ENCODE peak calls at places on chromosome 16, in four cellular contexts. One of them, this sample, is unnamed.

GRCh38 chr16:10098991-10099390 is 83.2 kb downstream of the GRIN2A start:
- DNase-seq in neural progenitor cell: no peak
- DNase-seq in left lung: no peak
- DNase-seq in IMR-90: no peak
- DNase-seq in this sample: no peak

GRCh38 chr16:84055366-84055765 is 12.8 kb upstream of the SLC38A8 start:
- DNase-seq in neural progenitor cell: no peak
- DNase-seq in left lung: peak; percentile 24
- DNase-seq in IMR-90: no peak
- DNase-seq in this sample: no peak

GRCh38 chr16:53991181-53992056 is 287.5 kb downstream of the FTO start:
- DNase-seq in neural progenitor cell: peak; percentile 11
- DNase-seq in left lung: no peak
- DNase-seq in IMR-90: peak; percentile 75
- DNase-seq in this sample: no peak

GRCh38 chr16:85178006-85178591 is 65.8 kb upstream of the CIBAR2 start:
- DNase-seq in neural progenitor cell: no peak
- DNase-seq in left lung: peak; percentile 68
- DNase-seq in IMR-90: no peak
- DNase-seq in this sample: no peak

GRCh38 chr16:9151597-9151996 is 60.2 kb downstream of the HAPSTR1 start:
- DNase-seq in neural progenitor cell: no peak
- DNase-seq in left lung: no peak
- DNase-seq in IMR-90: peak; percentile 84
- DNase-seq in this sample: no peak

GRCh38 chr16:80085606-80086005 is 455.2 kb upstream of the DYNLRB2 start:
- DNase-seq in neural progenitor cell: no peak
- DNase-seq in left lung: no peak
- DNase-seq in IMR-90: no peak
- DNase-seq in this sample: no peak

GRCh38 chr16:50505714-50506542 is 42.3 kb upstream of the NKD1 start:
- DNase-seq in neural progenitor cell: peak; percentile 67
- DNase-seq in left lung: no peak
- DNase-seq in IMR-90: no peak
- DNase-seq in this sample: no peak

GRCh38 chr16:20610192-20610891 is 34.2 kb upstream of the ACSM2B start:
- DNase-seq in neural progenitor cell: no peak
- DNase-seq in left lung: peak; percentile 71
- DNase-seq in IMR-90: no peak
- DNase-seq in this sample: no peak

GRCh38 chr16:89678258-89678657 is 8.2 kb upstream of the CDK10 start:
- DNase-seq in neural progenitor cell: peak; percentile 32
- DNase-seq in left lung: no peak
- DNase-seq in IMR-90: no peak
- DNase-seq in this sample: no peak

GRCh38 chr16:8955828-8956227 is 7.9 kb downstream of the USP7 start:
- DNase-seq in neural progenitor cell: no peak
- DNase-seq in left lung: no peak
- DNase-seq in IMR-90: no peak
- DNase-seq in this sample: no peak

GRCh38 chr16:86100205-86101134 is 201.5 kb downstream of the IRF8 start:
- DNase-seq in neural progenitor cell: no peak
- DNase-seq in left lung: no peak
- DNase-seq in IMR-90: peak; percentile 78
- DNase-seq in this sample: no peak

GRCh38 chr16:85291302-85292148 is 179.3 kb upstream of the CIBAR2 start:
- DNase-seq in neural progenitor cell: peak; percentile 68
- DNase-seq in left lung: peak; percentile 85
- DNase-seq in IMR-90: no peak
- DNase-seq in this sample: no peak

GRCh38 chr16:8622315-8622656 is 788 bp downstream of the METTL22 start:
- DNase-seq in neural progenitor cell: no peak
- DNase-seq in left lung: no peak
- DNase-seq in IMR-90: no peak
- DNase-seq in this sample: no peak

GRCh38 chr16:82605863-82606620 is 20.7 kb upstream of the CDH13 start:
- DNase-seq in neural progenitor cell: peak; percentile 38
- DNase-seq in left lung: no peak
- DNase-seq in IMR-90: no peak
- DNase-seq in this sample: no peak

GRCh38 chr16:57899771-57900661 is 70.9 kb downstream of the CNGB1 start:
- DNase-seq in neural progenitor cell: peak; percentile 77
- DNase-seq in left lung: peak; percentile 89
- DNase-seq in IMR-90: peak; percentile 62
- DNase-seq in this sample: peak; percentile 48

GRCh38 chr16:89175280-89176146 is 4.0 kb downstream of the CDH15 start:
- DNase-seq in neural progenitor cell: no peak
- DNase-seq in left lung: no peak
- DNase-seq in IMR-90: no peak
- DNase-seq in this sample: no peak

GRCh38 chr16:35198223-35199199 is 1739.1 kb downstream of the TP53TG3F start:
- DNase-seq in neural progenitor cell: no peak
- DNase-seq in left lung: peak; percentile 45
- DNase-seq in IMR-90: no peak
- DNase-seq in this sample: no peak

GRCh38 chr16:25996052-25996451 is 304.3 kb downstream of the HS3ST4 start:
- DNase-seq in neural progenitor cell: no peak
- DNase-seq in left lung: no peak
- DNase-seq in IMR-90: no peak
- DNase-seq in this sample: no peak

GRCh38 chr16:82631701-82632685 is 5.2 kb downstream of the CDH13 start:
- DNase-seq in neural progenitor cell: peak; percentile 25
- DNase-seq in left lung: no peak
- DNase-seq in IMR-90: peak; percentile 33
- DNase-seq in this sample: no peak

GRCh38 chr16:70472786-70473433 is 18.5 kb downstream of the FCSK start:
- DNase-seq in neural progenitor cell: no peak
- DNase-seq in left lung: no peak
- DNase-seq in IMR-90: no peak
- DNase-seq in this sample: no peak

GRCh38 chr16:57373117-57373947 is 1.0 kb downstream of the CX3CL1 start:
- DNase-seq in neural progenitor cell: peak; percentile 13
- DNase-seq in left lung: no peak
- DNase-seq in IMR-90: no peak
- DNase-seq in this sample: no peak

GRCh38 chr16:26818393-26818792 is 248.3 kb upstream of the C16orf82 start:
- DNase-seq in neural progenitor cell: no peak
- DNase-seq in left lung: no peak
- DNase-seq in IMR-90: no peak
- DNase-seq in this sample: no peak

GRCh38 chr16:78756189-78756661 is 656.8 kb downstream of the WWOX start:
- DNase-seq in neural progenitor cell: no peak
- DNase-seq in left lung: no peak
- DNase-seq in IMR-90: no peak
- DNase-seq in this sample: no peak

GRCh38 chr16:69861276-69862030 is 89.7 kb upstream of the CLEC18A start:
- DNase-seq in neural progenitor cell: no peak
- DNase-seq in left lung: no peak
- DNase-seq in IMR-90: peak; percentile 75
- DNase-seq in this sample: no peak

GRCh38 chr16:27417047-27417671 is 15.2 kb downstream of the IL21R start:
- DNase-seq in neural progenitor cell: no peak
- DNase-seq in left lung: no peak
- DNase-seq in IMR-90: no peak
- DNase-seq in this sample: no peak

GRCh38 chr16:83403751-83404150 is 404.0 kb upstream of the HSBP1 start:
- DNase-seq in neural progenitor cell: no peak
- DNase-seq in left lung: no peak
- DNase-seq in IMR-90: peak; percentile 85
- DNase-seq in this sample: no peak

GRCh38 chr16:77431131-77431670 is 3.6 kb downstream of the ADAMTS18 start:
- DNase-seq in neural progenitor cell: no peak
- DNase-seq in left lung: no peak
- DNase-seq in IMR-90: no peak
- DNase-seq in this sample: no peak

GRCh38 chr16:49469323-49469670 is 95.7 kb downstream of the C16orf78 start:
- DNase-seq in neural progenitor cell: no peak
- DNase-seq in left lung: no peak
- DNase-seq in IMR-90: no peak
- DNase-seq in this sample: no peak

GRCh38 chr16:1923299-1924034 is 5.3 kb upstream of the HS3ST6 start:
- DNase-seq in neural progenitor cell: peak; percentile 85
- DNase-seq in left lung: no peak
- DNase-seq in IMR-90: no peak
- DNase-seq in this sample: no peak

GRCh38 chr16:23182206-23182674 is 305 bp upstream of the SCNN1G start:
- DNase-seq in neural progenitor cell: peak; percentile 89
- DNase-seq in left lung: peak; percentile 93
- DNase-seq in IMR-90: peak; percentile 25
- DNase-seq in this sample: peak; percentile 71

GRCh38 chr16:23185661-23186060 is 3.1 kb downstream of the SCNN1G start:
- DNase-seq in neural progenitor cell: no peak
- DNase-seq in left lung: no peak
- DNase-seq in IMR-90: no peak
- DNase-seq in this sample: no peak

GRCh38 chr16:23183486-23183862 is 929 bp downstream of the SCNN1G start:
- DNase-seq in neural progenitor cell: no peak
- DNase-seq in left lung: no peak
- DNase-seq in IMR-90: no peak
- DNase-seq in this sample: no peak

GRCh38 chr16:23181506-23181905 is 1.0 kb upstream of the SCNN1G start:
- DNase-seq in neural progenitor cell: no peak
- DNase-seq in left lung: no peak
- DNase-seq in IMR-90: no peak
- DNase-seq in this sample: no peak

DNA sequence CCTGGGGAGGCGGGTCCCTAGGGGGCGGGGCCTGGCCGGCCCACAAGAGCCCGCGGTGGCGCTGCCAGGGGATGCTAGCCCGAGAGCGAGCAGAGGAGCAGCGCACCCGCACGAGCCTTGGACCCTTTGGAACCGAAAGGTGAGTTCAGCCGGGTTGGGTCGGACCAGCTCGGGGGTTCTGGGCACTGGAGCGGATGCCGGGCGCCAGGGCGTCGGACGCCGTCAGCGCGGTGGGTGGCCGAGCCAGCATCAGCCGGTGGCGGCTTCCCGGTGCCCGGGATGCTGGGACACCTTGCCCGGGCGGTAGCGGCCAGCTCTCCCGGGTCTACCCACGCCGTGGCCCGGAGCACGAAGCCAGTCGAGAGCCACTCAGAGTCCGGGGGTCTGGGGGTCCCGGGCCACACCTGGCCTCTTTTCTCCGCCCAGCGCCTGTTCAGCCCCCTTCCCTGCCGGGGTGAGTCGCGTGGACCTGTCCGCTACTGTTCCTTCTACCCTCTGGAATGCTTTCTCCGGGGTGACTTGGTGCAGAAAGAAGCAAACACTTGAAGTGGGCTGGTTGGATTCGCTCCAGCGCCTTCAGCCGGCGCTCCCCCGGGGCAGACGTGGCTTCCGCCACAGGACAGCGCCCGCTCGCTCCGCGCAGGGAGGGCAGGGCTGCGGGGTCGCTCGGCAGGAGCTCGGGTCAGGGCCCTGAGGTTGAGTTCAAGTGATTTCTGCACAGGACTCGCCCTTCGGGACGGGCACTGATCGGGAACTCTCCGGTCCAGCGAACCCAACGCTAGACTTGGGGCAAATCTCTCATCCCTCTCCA is at the start of gene SCNN1G:
- DNase-seq in neural progenitor cell: peak; percentile 55
- DNase-seq in left lung: peak; percentile 80
- DNase-seq in IMR-90: no peak
- DNase-seq in this sample: no peak
- TF ChIP-seq CTCF in neural progenitor cell: peak; percentile 22
- TF ChIP-seq CTCF in left lung: peak; percentile 49
- TF ChIP-seq CTCF in IMR-90: no peak
- TF ChIP-seq CTCF in this sample: no peak

DNA sequence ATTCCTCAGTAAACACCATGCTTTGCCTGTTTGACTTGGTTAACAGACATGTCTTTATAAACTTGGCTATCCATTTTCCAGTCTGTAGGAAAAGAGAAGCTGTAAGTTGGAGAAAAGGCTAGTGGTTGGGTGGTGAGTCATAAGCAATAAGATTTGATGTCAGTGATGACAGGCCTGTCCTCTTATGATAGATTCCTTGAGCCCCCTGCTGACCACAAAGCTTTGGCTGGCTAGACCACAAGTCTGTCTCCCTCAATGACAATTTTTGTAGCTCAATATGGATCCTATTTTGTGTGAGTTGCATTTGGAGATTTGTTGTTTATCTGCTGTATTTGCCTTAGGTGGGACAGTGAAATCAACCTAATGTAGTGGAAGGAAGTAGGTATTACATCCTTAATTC is 67.6 kb downstream of the SIAH1 start:
- DNase-seq in neural progenitor cell: no peak
- DNase-seq in left lung: no peak
- DNase-seq in IMR-90: peak; percentile 76
- DNase-seq in this sample: no peak
- TF ChIP-seq CTCF in neural progenitor cell: no peak
- TF ChIP-seq CTCF in left lung: peak; percentile 10
- TF ChIP-seq CTCF in IMR-90: peak; percentile 6
- TF ChIP-seq CTCF in this sample: no peak

GRCh38 chr16:68366062-68366461 is 55.2 kb downstream of the PRMT7 start:
- DNase-seq in neural progenitor cell: no peak
- DNase-seq in left lung: no peak
- DNase-seq in IMR-90: no peak
- DNase-seq in this sample: no peak

GRCh38 chr16:68365167-68365817 is 54.5 kb downstream of the PRMT7 start:
- DNase-seq in neural progenitor cell: no peak
- DNase-seq in left lung: no peak
- DNase-seq in IMR-90: no peak
- DNase-seq in this sample: no peak

GRCh38 chr16:68363847-68364600 is 53.2 kb downstream of the PRMT7 start:
- DNase-seq in neural progenitor cell: no peak
- DNase-seq in left lung: no peak
- DNase-seq in IMR-90: peak; percentile 11
- DNase-seq in this sample: no peak

GRCh38 chr16:68362952-68363846 is 52.4 kb downstream of the PRMT7 start:
- DNase-seq in neural progenitor cell: no peak
- DNase-seq in left lung: no peak
- DNase-seq in IMR-90: no peak
- DNase-seq in this sample: no peak

GRCh38 chr16:68364601-68364998 is 53.8 kb downstream of the PRMT7 start:
- DNase-seq in neural progenitor cell: no peak
- DNase-seq in left lung: no peak
- DNase-seq in IMR-90: peak; percentile 27
- DNase-seq in this sample: no peak
- TF ChIP-seq CTCF in neural progenitor cell: peak; percentile 44
- TF ChIP-seq CTCF in left lung: no peak
- TF ChIP-seq CTCF in IMR-90: peak; percentile 25
- TF ChIP-seq CTCF in this sample: no peak

DNA sequence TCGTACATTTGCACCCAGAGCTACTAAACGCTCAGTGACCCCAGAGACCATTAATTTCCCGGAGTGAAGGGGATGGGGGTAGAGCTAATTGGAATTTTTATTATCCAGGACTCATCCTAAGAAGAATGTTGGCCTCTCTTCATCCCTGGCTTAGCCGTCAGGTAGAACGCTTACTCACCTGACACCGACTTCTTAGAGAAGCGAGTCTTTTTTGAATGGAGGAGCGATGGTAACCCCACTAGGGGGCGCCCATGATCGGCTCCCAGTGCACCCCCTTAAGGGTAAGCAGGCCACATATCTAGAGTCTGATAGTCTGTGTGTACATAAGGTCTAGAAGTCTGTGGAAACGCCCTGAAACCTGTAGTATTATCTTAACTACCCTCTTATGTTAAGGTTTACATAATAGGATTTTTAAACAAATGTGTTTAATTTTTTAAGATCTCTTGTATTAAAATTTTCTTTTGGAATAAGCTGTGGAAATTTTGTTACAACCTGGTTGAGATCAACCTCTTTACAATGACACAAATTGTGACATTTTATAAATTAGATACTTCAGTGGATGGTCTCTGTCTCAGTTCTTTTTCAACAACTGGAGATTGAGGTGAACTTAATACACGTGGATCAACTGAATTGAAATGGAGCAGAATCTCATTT is 229.8 kb downstream of the CPPED1 start:
- DNase-seq in neural progenitor cell: peak; percentile 70
- DNase-seq in left lung: no peak
- DNase-seq in IMR-90: no peak
- DNase-seq in this sample: no peak
- TF ChIP-seq CTCF in neural progenitor cell: peak; percentile 90
- TF ChIP-seq CTCF in left lung: peak; percentile 44
- TF ChIP-seq CTCF in IMR-90: peak; percentile 49
- TF ChIP-seq CTCF in this sample: no peak

This sample was measured in activated B cell treated with CpG ODN at 0.5 μM for 24 hours.